ENCODE peak calls at places on chromosome 11, in seven cellular contexts. Q is activated T-helper 1 cell treated with Interleukin-2 at 50 U/mL for 16 hours; M is activated CD4-positive, alpha-beta T cell treated with anti-CD3 and anti-CD28 coated beads for 24 hours; I is A172; V is activated CD8-positive, alpha-beta T cell treated with anti-CD3 and anti-CD28 coated beads, Interleukin-2, amount 10 ng/mL, durations not matched to agents 7 days and 5 days; Y is ovary; C is stimulated activated CD4-positive, alpha-beta T cell treated with anti-CD3 and anti-CD28 coated beads, TNF-alpha, amount 100 ng/mL, for 1 hour. T is an unnamed sample.

GRCh38 chr11:80281194-80281593 is 840.4 kb upstream of the TENM4 start:
- DNase-seq in Q (no peak), M (no peak), I (no peak), V (no peak), Y (no peak), C (no peak), T (no peak)

GRCh38 chr11:6570691-6571427 is 32.6 kb downstream of the RRP8 start:
- DNase-seq in Q (no peak), M (no peak), I (no peak), V (peak), Y (no peak), C (no peak), T (no peak)

GRCh38 chr11:76790251-76790650 is 7.1 kb downstream of the TSKU start:
- DNase-seq in Q (no peak), M (no peak), I (no peak), V (no peak), Y (no peak), C (no peak), T (no peak)

GRCh38 chr11:102111787-102112653 is 1.8 kb downstream of the YAP1 start:
- DNase-seq in Q (no peak), M (no peak), I (peak), V (peak), Y (no peak), C (no peak), T (no peak)

GRCh38 chr11:102208835-102209234 is 98.6 kb downstream of the YAP1 start:
- DNase-seq in Q (no peak), M (no peak), I (no peak), V (no peak), Y (no peak), C (no peak), T (no peak)

GRCh38 chr11:6397636-6398035 is 7.4 kb downstream of the SMPD1 start:
- DNase-seq in Q (no peak), M (no peak), I (peak), V (no peak), Y (no peak), C (no peak), T (no peak)

GRCh38 chr11:77345621-77346020 is 44.1 kb upstream of the GDPD4 start:
- DNase-seq in Q (no peak), M (no peak), I (peak), V (no peak), Y (no peak), C (no peak), T (no peak)

GRCh38 chr11:17750013-17750816 is 15.6 kb downstream of the KCNC1 start:
- DNase-seq in Q (no peak), M (no peak), I (no peak), V (no peak), Y (no peak), C (no peak), T (no peak)

GRCh38 chr11:105432241-105432995 is 177.5 kb upstream of the GRIA4 start:
- DNase-seq in Q (no peak), M (no peak), I (no peak), V (no peak), Y (no peak), C (no peak), T (no peak)